ENCODE peak calls at places on chromosomes 6 and 20, in five cellular contexts. G, J, L, K and R are unnamed samples.

GRCh38 chr20:33990075-33990474 is 3.6 kb upstream of the RALY start:
- DNase-seq in K (no peak), J (no peak), G (no peak), L (no peak), R (no peak)

GRCh38 chr6:74939309-74939708 is 266.5 kb downstream of the COL12A1 start:
- DNase-seq in G (no peak), L (no peak), J (no peak), K (no peak), R (peak)

GRCh38 chr20:40192529-40192928 is 496.5 kb downstream of the MAFB start:
- DNase-seq in G (no peak), L (no peak), J (no peak), K (no peak), R (no peak)

GRCh38 chr6:84466521-84466920 is 239.1 kb upstream of the CEP162 start:
- DNase-seq in J (peak), G (no peak), K (peak), L (no peak), R (peak)

GRCh38 chr6:20630617-20631448 is 96.6 kb downstream of the CDKAL1 start:
- DNase-seq in L (peak), K (no peak), J (no peak), G (peak), R (no peak)

GRCh38 chr6:107698146-107698545 is 126.0 kb downstream of the SCML4 start:
- DNase-seq in K (peak), J (peak), G (no peak), L (no peak), R (no peak)

GRCh38 chr6:12748411-12748810 is 31.8 kb downstream of the PHACTR1 start:
- DNase-seq in G (peak), L (no peak), J (no peak), K (no peak), R (no peak)

GRCh38 chr6:52284131-52284459 is 447 bp downstream of the MCM3 start:
- DNase-seq in G (peak), L (peak), J (peak), K (no peak), R (no peak)

GRCh38 chr20:43972692-43973091 is 58.0 kb downstream of the TOX2 start:
- DNase-seq in K (no peak), J (no peak), L (no peak), G (no peak), R (no peak)

GRCh38 chr6:42563697-42564495 is at the start of gene UBR2:
- DNase-seq in K (peak), G (peak), L (peak), J (peak), R (peak)

GRCh38 chr6:7960141-7960540 is 49.6 kb upstream of the TXNDC5 start:
- DNase-seq in G (no peak), K (no peak), L (no peak), J (no peak), R (no peak)

GRCh38 chr20:48106428-48106827 is 321.1 kb upstream of the SULF2 start:
- DNase-seq in J (no peak), G (no peak), L (no peak), K (no peak), R (no peak)

GRCh38 chr6:39420300-39421265 is 98.1 kb upstream of the KCNK16 start:
- DNase-seq in K (no peak), G (no peak), L (no peak), J (no peak), R (peak)

GRCh38 chr20:35174458-35175216 is 2.8 kb downstream of the PROCR start:
- DNase-seq in G (no peak), L (no peak), J (peak), K (no peak), R (no peak)

GRCh38 chr20:4883051-4883450 is 118.3 kb downstream of the SLC23A2 start:
- DNase-seq in L (no peak), G (no peak), J (no peak), K (no peak), R (no peak)

GRCh38 chr20:49882171-49882970 is 33.0 kb downstream of the SPATA2 start:
- DNase-seq in J (no peak), K (no peak), G (no peak), L (no peak), R (no peak)

GRCh38 chr6:28488916-28489365 is 26.7 kb downstream of the GPX6 start:
- DNase-seq in K (peak), G (no peak), L (no peak), J (peak), R (peak)

GRCh38 chr6:169022079-169022478 is 231.6 kb downstream of the THBS2 start:
- DNase-seq in J (no peak), L (no peak), G (no peak), K (no peak), R (no peak)

GRCh38 chr6:2911171-2911570 is 8.1 kb upstream of the SERPINB9 start:
- DNase-seq in K (no peak), G (no peak), J (no peak), L (no peak), R (no peak)

GRCh38 chr20:48904566-48905321 is 16.8 kb upstream of the ARFGEF2 start:
- DNase-seq in L (no peak), K (no peak), G (peak), J (peak), R (no peak)

GRCh38 chr20:36604952-36605308 is 649 bp upstream of the RAB5IF start:
- DNase-seq in G (peak), J (no peak), K (no peak), L (no peak), R (no peak)

GRCh38 chr6:158894192-158894591 is 75.0 kb upstream of the EZR start:
- DNase-seq in L (no peak), K (peak), G (no peak), J (peak), R (no peak)

GRCh38 chr6:110147870-110148269 is 31.6 kb downstream of the WASF1 start:
- DNase-seq in J (no peak), G (no peak), K (no peak), L (no peak), R (no peak)

GRCh38 chr6:51077967-51078518 is 259.4 kb downstream of the TFAP2B start:
- DNase-seq in L (no peak), G (no peak), J (no peak), K (no peak), R (no peak)

GRCh38 chr6:24313477-24314141 is 44.2 kb downstream of the DCDC2 start:
- DNase-seq in J (peak), K (peak), G (no peak), L (no peak), R (no peak)

GRCh38 chr6:156735751-156736150 is 41.4 kb upstream of the ARID1B start:
- DNase-seq in K (no peak), L (no peak), J (no peak), G (no peak), R (no peak)

GRCh38 chr20:19936801-19937583 is 80.2 kb upstream of the NAA20 start:
- DNase-seq in K (no peak), J (no peak), L (no peak), G (no peak), R (no peak)

GRCh38 chr6:4351857-4352669 is 216.7 kb upstream of the ECI2 start:
- DNase-seq in J (peak), K (peak), G (no peak), L (no peak), R (no peak)

GRCh38 chr20:49594143-49594928 is 26.4 kb upstream of the PTGIS start:
- DNase-seq in J (peak), G (no peak), L (no peak), K (peak), R (no peak)

GRCh38 chr6:1082040-1082935 is 229.6 kb upstream of the FOXQ1 start:
- DNase-seq in K (peak), G (no peak), L (no peak), J (peak), R (no peak)

GRCh38 chr6:128491041-128491642 is 29.3 kb downstream of the PTPRK start:
- DNase-seq in K (no peak), L (peak), G (peak), J (no peak), R (peak)

GRCh38 chr6:152063170-152063921 is 255.9 kb downstream of the ESR1 start:
- DNase-seq in K (no peak), L (no peak), J (no peak), G (no peak), R (peak)

GRCh38 chr6:125844989-125845388 is 54.2 kb downstream of the NCOA7 start:
- DNase-seq in J (no peak), L (no peak), K (no peak), G (peak), R (no peak)

GRCh38 chr20:51462566-51463276 is 79.8 kb downstream of the NFATC2 start:
- DNase-seq in K (no peak), J (no peak), G (no peak), L (no peak), R (no peak)

GRCh38 chr6:10478187-10479040 is 42.7 kb upstream of the GCNT2 start:
- DNase-seq in G (peak), K (no peak), L (no peak), J (peak), R (no peak)